ENCODE peak calls at places on chromosomes 3 and 15, in five cellular contexts. Q, O, S, M and Y are unnamed samples.
A peak's percentile ranks its signal among the peaks of the same experiment; 100 is the strongest.

GRCh38 chr3:157290761-157291160 is 130.8 kb upstream of the CCNL1 start:
- DNase-seq in M (no peak), S (no peak), Q (no peak), O (no peak), Y (peak; percentile 63)

GRCh38 chr3:34947849-34948248 is 691.5 kb upstream of the ARPP21 start:
- DNase-seq in Q (no peak), S (no peak), M (no peak), O (no peak), Y (no peak)

GRCh38 chr3:62557983-62558382 is 184.6 kb upstream of the FEZF2 start:
- DNase-seq in S (no peak), Q (no peak), O (no peak), M (no peak), Y (no peak)

GRCh38 chr3:47846186-47846879 is 43.4 kb downstream of the DHX30 start:
- DNase-seq in O (no peak), M (no peak), Q (no peak), S (no peak), Y (no peak)

GRCh38 chr15:20645956-20646355 is 104.4 kb upstream of the GOLGA6L6 start:
- DNase-seq in Q (no peak), O (no peak), S (no peak), M (no peak), Y (no peak)

GRCh38 chr15:65638681-65639089 is 16.9 kb downstream of the SLC24A1 start:
- DNase-seq in O (peak; percentile 57), Q (peak; percentile 96), M (peak; percentile 85), S (no peak), Y (peak; percentile 81)

GRCh38 chr3:155302476-155302875 is 9.0 kb upstream of the STRIT1 start:
- DNase-seq in Q (no peak), M (no peak), O (no peak), S (no peak), Y (peak; percentile 84)

GRCh38 chr3:149407898-149408297 is 30.4 kb upstream of the TM4SF1 start:
- DNase-seq in Q (no peak), M (no peak), S (no peak), O (peak; percentile 39), Y (peak; percentile 65)

GRCh38 chr3:56885879-56886647 is 84.3 kb upstream of the ARHGEF3 start:
- DNase-seq in M (no peak), O (no peak), Q (no peak), S (no peak), Y (no peak)

GRCh38 chr3:128170866-128171516 is 17.7 kb downstream of the EEFSEC start:
- DNase-seq in S (no peak), O (peak; percentile 91), Q (peak; percentile 67), M (peak; percentile 78), Y (peak; percentile 83)

GRCh38 chr3:112811150-112811884 is 35.3 kb downstream of the CD200R1L start:
- DNase-seq in M (no peak), O (no peak), S (no peak), Q (no peak), Y (peak; percentile 86)

GRCh38 chr15:100713163-100713867 is 110.9 kb downstream of the ASB7 start:
- DNase-seq in S (no peak), M (no peak), O (peak; percentile 72), Q (peak; percentile 97), Y (peak; percentile 79)

GRCh38 chr3:44995142-44995770 is 19.2 kb downstream of the EXOSC7 start:
- DNase-seq in Q (no peak), O (no peak), M (no peak), S (no peak), Y (peak; percentile 58)

GRCh38 chr3:51382076-51382745 is 2.9 kb upstream of the MANF start:
- DNase-seq in M (no peak), Q (no peak), S (no peak), O (no peak), Y (no peak)

GRCh38 chr3:29755416-29755815 is 474.5 kb downstream of the RBMS3 start:
- DNase-seq in O (no peak), S (no peak), Q (no peak), M (no peak), Y (no peak)

GRCh38 chr3:14410501-14411165 is 8.2 kb downstream of the SLC6A6 start:
- DNase-seq in O (peak; percentile 18), S (no peak), Q (peak; percentile 87), M (peak; percentile 97), Y (peak; percentile 92)

GRCh38 chr3:127820221-127820870 is 2.0 kb downstream of the MGLL start:
- DNase-seq in Q (no peak), M (no peak), O (no peak), S (no peak), Y (peak; percentile 46)

GRCh38 chr3:115518100-115518852 is 105.0 kb upstream of the GAP43 start:
- DNase-seq in Q (no peak), M (no peak), S (no peak), O (no peak), Y (peak; percentile 79)

GRCh38 chr3:112602217-112602838 is 38.6 kb downstream of the CCDC80 start:
- DNase-seq in S (no peak), M (no peak), Q (no peak), O (no peak), Y (no peak)

GRCh38 chr3:194136519-194137313 is 768 bp downstream of the HES1 start:
- DNase-seq in Q (no peak), O (peak; percentile 14), M (peak; percentile 63), S (no peak), Y (peak; percentile 81)

GRCh38 chr3:14452676-14453367 is 50.4 kb downstream of the SLC6A6 start:
- DNase-seq in M (no peak), S (no peak), O (no peak), Q (peak; percentile 83), Y (peak; percentile 98)

GRCh38 chr3:129961142-129961541 is 13.4 kb upstream of the TRH start:
- DNase-seq in O (no peak), Q (no peak), M (no peak), S (no peak), Y (no peak)

GRCh38 chr3:116767726-116768125 is 58.1 kb downstream of the TUSC7 start:
- DNase-seq in O (no peak), Q (no peak), S (no peak), M (no peak), Y (no peak)

GRCh38 chr3:128878556-128879124 is 780 bp upstream of the ACAD9 start:
- DNase-seq in Q (peak; percentile 14), O (peak; percentile 15), M (peak; percentile 51), S (no peak), Y (peak; percentile 77)

GRCh38 chr15:38147246-38147645 is 105.4 kb upstream of the SPRED1 start:
- DNase-seq in O (no peak), Q (no peak), M (no peak), S (no peak), Y (no peak)

GRCh38 chr15:57306305-57306943 is 69.9 kb upstream of the CGNL1 start:
- DNase-seq in O (peak; percentile 38), Q (peak; percentile 96), M (peak; percentile 87), S (peak; percentile 75), Y (peak; percentile 28)

GRCh38 chr3:127742580-127742979 is 69.8 kb downstream of the ABTB1 start:
- DNase-seq in Q (no peak), O (no peak), S (no peak), M (no peak), Y (no peak)

GRCh38 chr3:154178172-154178571 is 57.0 kb downstream of the ARHGEF26 start:
- DNase-seq in Q (no peak), S (no peak), M (no peak), O (no peak), Y (no peak)

GRCh38 chr3:118909751-118910150 is 124.9 kb downstream of the IGSF11 start:
- DNase-seq in O (no peak), S (no peak), Q (no peak), M (no peak), Y (no peak)
- TF ChIP-seq MAFK in O (peak; percentile 16), S (no peak), Q (peak; percentile 84), M (no peak), Y (no peak)

GRCh38 chr3:99783009-99783573 is 34.6 kb upstream of the CMSS1 start:
- DNase-seq in S (no peak), M (no peak), Q (no peak), O (no peak), Y (peak; percentile 95)
- TF ChIP-seq MAFK in S (no peak), M (no peak), Q (no peak), O (no peak), Y (no peak)

DNA sequence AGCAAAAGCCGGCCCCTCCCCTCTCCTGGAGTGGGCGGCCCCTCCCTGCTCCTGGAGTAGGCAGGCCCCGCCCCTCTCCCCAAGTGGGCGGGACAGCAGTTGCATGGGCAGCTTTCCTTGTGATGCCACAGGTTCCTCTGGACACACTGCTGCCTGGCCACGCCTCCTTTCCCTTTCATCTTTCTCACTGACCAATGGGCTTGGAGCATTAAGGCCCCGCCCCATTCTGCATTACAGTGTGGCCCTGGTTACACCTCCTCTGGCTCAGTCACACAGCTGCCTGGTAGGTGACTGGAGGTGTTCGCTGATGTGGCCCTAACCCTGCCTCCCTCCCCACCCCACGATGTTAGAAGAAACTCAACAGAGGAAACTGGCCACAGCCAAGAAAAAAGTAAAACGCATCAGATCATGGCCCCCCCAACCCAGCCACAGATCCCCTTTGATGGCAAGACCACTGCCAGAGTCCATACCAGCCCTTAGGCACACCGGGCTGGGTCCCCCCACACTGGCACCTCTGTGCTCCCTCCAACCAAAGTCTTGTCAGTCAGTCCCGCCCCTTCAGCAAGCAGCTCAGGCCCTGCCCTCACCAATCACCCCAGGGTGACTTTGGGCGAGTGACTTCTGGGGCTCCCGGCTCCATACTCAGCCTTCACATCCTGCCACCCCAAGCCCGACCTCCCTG is 84.3 kb downstream of the ADAMTS7 start:
- DNase-seq in M (peak; percentile 83), S (no peak), Q (peak; percentile 44), O (peak; percentile 28), Y (no peak)
- TF ChIP-seq MAFK in M (no peak), S (no peak), Q (no peak), O (no peak), Y (no peak)

DNA sequence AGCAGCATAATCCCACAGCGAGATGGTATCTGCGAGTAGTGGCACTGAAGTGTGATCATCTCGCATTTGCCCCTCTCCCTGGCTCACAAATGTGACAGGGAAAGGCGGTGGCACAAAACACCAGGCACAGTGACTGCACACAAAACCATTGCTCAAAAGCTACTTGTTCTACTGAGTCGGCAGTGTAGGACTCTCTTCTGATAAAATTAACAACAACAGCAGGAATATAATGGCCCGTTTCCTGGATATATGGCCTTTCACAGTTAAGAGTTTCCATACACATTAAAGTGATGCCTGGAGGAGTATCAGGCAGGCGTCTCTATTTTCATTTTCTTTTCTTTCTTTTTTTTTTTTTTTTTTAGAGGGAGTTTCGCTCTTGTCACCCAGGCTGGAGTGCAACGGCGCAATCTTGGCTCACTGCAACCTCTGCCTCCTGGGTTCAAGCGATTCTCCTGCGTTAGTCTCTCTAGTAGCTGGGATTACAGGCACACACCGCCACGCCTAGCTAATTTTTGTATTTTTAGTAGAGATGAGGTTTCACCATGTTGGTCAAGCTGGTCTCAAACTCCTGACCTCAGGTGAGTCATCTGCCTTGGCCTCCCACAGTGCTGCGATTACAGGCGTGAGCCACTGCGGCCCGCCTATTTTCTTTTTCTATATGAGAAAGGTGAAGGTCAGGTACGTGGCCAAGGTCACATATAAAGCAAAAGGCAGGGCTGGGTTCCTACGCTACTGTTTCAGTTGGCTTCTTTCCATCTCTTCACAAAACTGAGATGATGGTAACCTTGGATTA is 68.8 kb downstream of the MYO1E start:
- DNase-seq in M (no peak), Q (no peak), S (no peak), O (peak; percentile 46), Y (peak; percentile 22)
- TF ChIP-seq MAFK in M (no peak), Q (no peak), S (no peak), O (no peak), Y (no peak)